ENCODE peak calls at places on chromosomes 4 and X, in four cellular contexts. H, Z, E and J are unnamed samples.

GRCh38 chr4:169399976-169400767 is 129.4 kb upstream of the SH3RF1 start:
- DNase-seq in H (no peak), Z (no peak), E (peak; percentile 17), J (no peak)

GRCh38 chr4:67721770-67722597 is 21.0 kb upstream of the UBA6 start:
- DNase-seq in H (no peak), Z (no peak), E (no peak), J (no peak)

GRCh38 chr4:8182858-8183725 is 16.0 kb upstream of the SH3TC1 start:
- DNase-seq in H (no peak), Z (peak; percentile 82), E (no peak), J (peak; percentile 78)

GRCh38 chr4:100907465-100908454 is 389.9 kb upstream of the EMCN start:
- DNase-seq in H (no peak), Z (no peak), E (no peak), J (no peak)

GRCh38 chr4:137711502-137711901 is 179.2 kb upstream of the PCDH18 start:
- DNase-seq in H (no peak), Z (no peak), E (no peak), J (no peak)

GRCh38 chr4:116357758-116358157 is 727.6 kb downstream of the TRAM1L1 start:
- DNase-seq in H (no peak), Z (peak; percentile 19), E (no peak), J (no peak)

GRCh38 chr4:100146756-100147155 is 43.5 kb downstream of the DDIT4L start:
- DNase-seq in H (no peak), Z (no peak), E (no peak), J (no peak)

GRCh38 chrX:72020204-72020603 is 109.6 kb downstream of the NHSL2 start:
- DNase-seq in H (no peak), Z (peak; percentile 46), E (no peak), J (no peak)

GRCh38 chr4:3520796-3521600 is 11.2 kb downstream of the LRPAP1 start:
- DNase-seq in H (no peak), Z (no peak), E (no peak), J (no peak)

GRCh38 chr4:139823345-139823744 is 157.7 kb downstream of the MGST2 start:
- DNase-seq in H (no peak), Z (no peak), E (no peak), J (no peak)

GRCh38 chrX:72247206-72247944 is 8.5 kb upstream of the ERCC6L start:
- DNase-seq in H (no peak), Z (peak; percentile 24), E (no peak), J (no peak)

GRCh38 chrX:68396953-68397352 is 36.3 kb downstream of the OPHN1 start:
- DNase-seq in H (no peak), Z (peak; percentile 16), E (no peak), J (no peak)

GRCh38 chr4:89836897-89837384 is at the start of gene SNCA:
- DNase-seq in H (no peak), Z (peak; percentile 68), E (peak; percentile 29), J (peak; percentile 54)

GRCh38 chrX:72203421-72203820 is 21.9 kb downstream of the PIN4 start:
- DNase-seq in H (no peak), Z (no peak), E (no peak), J (no peak)

GRCh38 chr4:159171287-159171686 is 68.4 kb downstream of the RAPGEF2 start:
- DNase-seq in H (no peak), Z (no peak), E (no peak), J (no peak)

GRCh38 chrX:65879977-65880799 is 159.7 kb downstream of the VSIG4 start:
- DNase-seq in H (no peak), Z (no peak), E (no peak), J (no peak)
- TF ChIP-seq CTCF in H (no peak), Z (no peak), E (no peak), J (no peak)

GRCh38 chrX:120029354-120029753 is 48.1 kb downstream of the RHOXF2B start:
- DNase-seq in H (no peak), Z (no peak), E (no peak), J (no peak)
- TF ChIP-seq CTCF in H (no peak), Z (no peak), E (no peak), J (no peak)

DNA sequence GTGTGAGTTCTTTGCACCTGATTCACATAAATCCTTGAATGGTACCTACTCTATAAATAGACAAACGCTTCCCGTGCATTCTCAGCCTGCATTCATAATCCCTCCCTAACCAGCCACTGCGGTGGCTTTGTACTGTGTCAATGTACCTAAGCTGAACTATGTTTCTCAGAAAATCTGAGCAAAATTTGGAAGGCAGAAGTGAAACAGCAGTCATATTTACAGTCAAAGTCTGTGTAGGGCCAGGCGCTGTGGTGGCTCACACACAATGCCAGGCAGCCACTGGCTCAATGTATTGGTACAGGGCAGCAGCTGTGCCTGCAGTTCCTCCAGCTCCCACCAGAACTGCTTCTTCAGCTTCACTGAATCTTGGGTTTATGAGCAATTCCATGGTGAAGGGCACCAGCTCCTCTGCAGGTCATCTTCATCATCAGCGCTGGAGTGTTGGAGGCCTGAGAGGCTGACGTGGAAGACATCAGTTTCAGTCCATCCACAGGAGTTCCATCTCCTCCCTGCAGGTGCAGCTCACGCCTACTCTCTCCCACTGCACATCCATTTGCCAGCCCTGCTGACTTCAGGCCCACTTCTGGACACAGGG is 32.3 kb upstream of the IRF2 start:
- DNase-seq in H (no peak), Z (peak; percentile 20), E (peak; percentile 73), J (no peak)
- TF ChIP-seq CTCF in H (peak; percentile 33), Z (no peak), E (no peak), J (peak; percentile 21)

DNA sequence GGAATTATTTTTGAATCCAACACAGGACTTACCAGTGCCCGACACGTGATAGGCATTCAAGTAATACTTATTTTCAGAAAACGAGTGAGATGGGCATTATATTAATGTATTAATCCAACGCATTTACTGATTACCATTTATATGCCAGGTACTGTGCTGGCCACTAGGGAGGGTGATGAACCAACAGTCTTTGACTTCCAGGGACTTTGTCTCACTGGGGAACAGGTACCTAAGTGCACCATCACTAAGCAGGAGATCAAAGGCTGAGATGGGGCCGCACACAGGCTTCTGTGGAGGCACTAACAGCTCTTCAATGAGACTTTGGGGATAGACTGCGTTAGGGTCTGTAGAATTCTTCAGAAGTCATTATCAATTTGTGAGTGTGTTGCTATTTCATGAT is 5.7 kb upstream of the TADA2B start:
- DNase-seq in H (no peak), Z (no peak), E (no peak), J (no peak)
- TF ChIP-seq CTCF in H (peak; percentile 18), Z (no peak), E (peak; percentile 9), J (no peak)

DNA sequence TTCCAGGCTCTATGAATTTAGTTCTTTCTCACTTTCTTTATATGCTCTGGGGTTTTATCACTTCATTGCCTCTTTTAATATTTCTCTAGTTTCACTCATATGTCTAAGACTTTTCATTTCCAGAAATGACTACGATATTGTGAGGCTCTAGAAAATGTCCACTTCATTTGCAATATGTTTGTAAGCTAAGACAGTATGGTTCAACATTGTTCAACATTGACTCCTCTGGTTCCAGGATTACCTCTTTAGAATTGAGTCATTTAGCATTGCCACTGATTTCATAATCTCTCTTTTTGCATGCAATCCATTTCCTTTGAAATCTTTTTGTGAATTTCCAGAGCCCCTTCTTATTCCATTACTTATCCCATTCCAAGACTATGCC is 32.3 kb downstream of the BBS12 start:
- DNase-seq in H (no peak), Z (no peak), E (peak; percentile 16), J (no peak)
- TF ChIP-seq CTCF in H (no peak), Z (no peak), E (no peak), J (no peak)